ENCODE peak calls at places on chromosomes 3 and 15, in eight cellular contexts. U, L, Y, X, N, M, E and C are unnamed samples.

GRCh38 chr3:190739726-190740230 is 122.7 kb downstream of the GMNC start:
- DNase-seq in U (no peak), L (no peak), Y (no peak), X (no peak), N (no peak), M (no peak), E (no peak), C (no peak)

GRCh38 chr15:70627734-70628541 is 135.4 kb downstream of the UACA start:
- DNase-seq in U (no peak), L (no peak), Y (no peak), X (no peak), N (no peak), M (no peak), E (no peak), C (no peak)

GRCh38 chr15:65184305-65184943 is 718 bp downstream of the CLPX start:
- DNase-seq in U (peak; percentile 51), L (no peak), Y (peak; percentile 58), X (no peak), N (peak; percentile 62), M (peak; percentile 74), E (peak; percentile 61), C (peak; percentile 25)

GRCh38 chr3:184241447-184242296 is 7.1 kb downstream of the ALG3 start:
- DNase-seq in U (no peak), L (no peak), Y (peak; percentile 76), X (no peak), N (peak; percentile 86), M (peak; percentile 88), E (no peak), C (no peak)

GRCh38 chr15:33126559-33127290 is 67.8 kb downstream of the FMN1 start:
- DNase-seq in U (peak; percentile 63), L (no peak), Y (peak; percentile 67), X (peak; percentile 24), N (peak; percentile 76), M (no peak), E (peak; percentile 55), C (peak; percentile 64)

GRCh38 chr3:56323986-56324420 is 144.3 kb downstream of the ERC2 start:
- DNase-seq in U (peak; percentile 47), L (no peak), Y (no peak), X (no peak), N (no peak), M (no peak), E (no peak), C (peak; percentile 52)

GRCh38 chr3:194485876-194486539 is 794 bp downstream of the ATP13A3 start:
- DNase-seq in U (peak; percentile 51), L (no peak), Y (peak; percentile 33), X (no peak), N (peak; percentile 39), M (peak; percentile 66), E (peak; percentile 54), C (peak; percentile 35)

GRCh38 chr3:101081990-101082389 is 88.8 kb upstream of the ABI3BP start:
- DNase-seq in U (no peak), L (no peak), Y (no peak), X (no peak), N (no peak), M (no peak), E (no peak), C (no peak)

GRCh38 chr3:70754314-70754713 is 441.9 kb upstream of the MDFIC2 start:
- DNase-seq in U (no peak), L (no peak), Y (no peak), X (no peak), N (no peak), M (no peak), E (no peak), C (no peak)

GRCh38 chr3:57805674-57806073 is 49.6 kb downstream of the SLMAP start:
- DNase-seq in U (peak; percentile 85), L (no peak), Y (no peak), X (no peak), N (no peak), M (no peak), E (no peak), C (peak; percentile 51)

GRCh38 chr3:127512256-127512655 is 78.3 kb downstream of the TPRA1 start:
- DNase-seq in U (no peak), L (no peak), Y (no peak), X (no peak), N (no peak), M (no peak), E (no peak), C (no peak)

GRCh38 chr3:63968612-63969350 is 54.5 kb downstream of the PSMD6 start:
- DNase-seq in U (no peak), L (no peak), Y (no peak), X (no peak), N (no peak), M (no peak), E (peak; percentile 56), C (no peak)

GRCh38 chr3:169071003-169071402 is 592.5 kb downstream of the MECOM start:
- DNase-seq in U (no peak), L (no peak), Y (no peak), X (no peak), N (no peak), M (no peak), E (no peak), C (no peak)

GRCh38 chr15:68204776-68205557 is at the start of gene CALML4:
- DNase-seq in U (no peak), L (no peak), Y (peak; percentile 90), X (no peak), N (peak; percentile 94), M (peak; percentile 93), E (no peak), C (no peak)

GRCh38 chr3:46087871-46088270 is 60.6 kb upstream of the XCR1 start:
- DNase-seq in U (peak; percentile 39), L (no peak), Y (no peak), X (no peak), N (no peak), M (no peak), E (peak; percentile 27), C (no peak)

GRCh38 chr3:58651268-58651667 is 15.3 kb downstream of the FAM3D start:
- DNase-seq in U (no peak), L (no peak), Y (no peak), X (no peak), N (no peak), M (no peak), E (no peak), C (no peak)

GRCh38 chr3:82814660-82815059 is 1053.2 kb upstream of the GBE1 start:
- DNase-seq in U (no peak), L (no peak), Y (no peak), X (no peak), N (no peak), M (no peak), E (no peak), C (no peak)

GRCh38 chr3:184811034-184811433 is 932 bp upstream of the VPS8 start:
- DNase-seq in U (no peak), L (no peak), Y (no peak), X (no peak), N (no peak), M (no peak), E (peak; percentile 74), C (no peak)

GRCh38 chr3:63349583-63350177 is 71.6 kb downstream of the SYNPR start:
- DNase-seq in U (peak; percentile 63), L (no peak), Y (peak; percentile 53), X (no peak), N (peak; percentile 69), M (no peak), E (peak; percentile 58), C (no peak)

GRCh38 chr3:176814252-176814651 is 383.0 kb downstream of the TBL1XR1 start:
- DNase-seq in U (peak; percentile 24), L (no peak), Y (peak; percentile 41), X (no peak), N (peak; percentile 73), M (peak; percentile 62), E (peak; percentile 23), C (peak; percentile 51)

GRCh38 chr15:69434236-69434635 is 18.4 kb upstream of the RPLP1 start:
- DNase-seq in U (no peak), L (no peak), Y (no peak), X (no peak), N (no peak), M (no peak), E (no peak), C (no peak)

GRCh38 chr3:126731044-126731443 is 27.0 kb downstream of the CHCHD6 start:
- DNase-seq in U (no peak), L (no peak), Y (no peak), X (no peak), N (no peak), M (no peak), E (peak; percentile 35), C (no peak)

GRCh38 chr15:90960316-90961091 is 5.8 kb downstream of the RCCD1 start:
- DNase-seq in U (no peak), L (no peak), Y (no peak), X (no peak), N (no peak), M (no peak), E (no peak), C (no peak)

GRCh38 chr3:132380979-132381944 is 36.0 kb upstream of the DNAJC13 start:
- DNase-seq in U (no peak), L (no peak), Y (no peak), X (no peak), N (no peak), M (no peak), E (no peak), C (no peak)

GRCh38 chr3:166071-166470 is 30.5 kb upstream of the CHL1 start:
- DNase-seq in U (no peak), L (no peak), Y (no peak), X (no peak), N (no peak), M (no peak), E (no peak), C (no peak)

GRCh38 chr3:107461721-107462120 is 61.0 kb upstream of the BBX start:
- DNase-seq in U (no peak), L (no peak), Y (no peak), X (no peak), N (no peak), M (no peak), E (no peak), C (no peak)

GRCh38 chr3:38722760-38723568 is 73.5 kb upstream of the SCN5A start:
- DNase-seq in U (no peak), L (no peak), Y (no peak), X (no peak), N (no peak), M (no peak), E (no peak), C (no peak)

GRCh38 chr15:57355259-57355658 is 21.0 kb upstream of the CGNL1 start:
- DNase-seq in U (no peak), L (no peak), Y (no peak), X (no peak), N (no peak), M (no peak), E (no peak), C (no peak)

GRCh38 chr15:69729167-69729748 is 276.6 kb downstream of the RPLP1 start:
- DNase-seq in U (peak; percentile 16), L (no peak), Y (peak; percentile 58), X (no peak), N (peak; percentile 24), M (no peak), E (peak; percentile 48), C (peak; percentile 14)

GRCh38 chr3:74214286-74214685 is 400.2 kb downstream of the CNTN3 start:
- DNase-seq in U (no peak), L (no peak), Y (no peak), X (no peak), N (no peak), M (no peak), E (no peak), C (no peak)

GRCh38 chr3:166367947-166368533 is 530.8 kb upstream of the BCHE start:
- DNase-seq in U (peak; percentile 14), L (no peak), Y (no peak), X (no peak), N (no peak), M (no peak), E (no peak), C (no peak)